ENCODE peak calls at places on chromosomes 4 and X, in seven cellular contexts. M is HCT116, D is suprapubic skin, Y is pancreas, R is left lung, F is activated B cell treated with CpG ODN at 0.5 μM for 24 hours, W is astrocyte. T is an unnamed sample.

GRCh38 chrX:150989420-150989819 is 6.3 kb downstream of the HMGB3 start:
- DNase-seq in W (no peak), Y (no peak), F (no peak), D (no peak), R (no peak), M (no peak), T (no peak)

GRCh38 chrX:132443196-132443595 is 45.6 kb downstream of the MBNL3 start:
- DNase-seq in M (no peak), Y (no peak), F (no peak), D (no peak), R (no peak), W (no peak), T (no peak)

GRCh38 chrX:123859409-123859827 is 435 bp upstream of the XIAP start:
- DNase-seq in R (no peak), Y (no peak), F (no peak), D (no peak), M (no peak), W (no peak), T (no peak)

GRCh38 chr4:85603437-85604336 is 128.7 kb downstream of the ARHGAP24 start:
- DNase-seq in R (no peak), W (peak), M (no peak), Y (no peak), D (no peak), F (no peak), T (peak)

GRCh38 chr4:155780773-155781172 is 22.0 kb downstream of the GUCY1B1 start:
- DNase-seq in W (no peak), D (no peak), R (no peak), Y (no peak), M (no peak), F (no peak), T (no peak)

GRCh38 chrX:153526040-153526439 is 8.6 kb downstream of the ATP2B3 start:
- DNase-seq in R (no peak), D (no peak), F (no peak), W (no peak), Y (no peak), M (no peak), T (no peak)

GRCh38 chr4:1813231-1813630 is 20.1 kb downstream of the FGFR3 start:
- DNase-seq in D (no peak), W (no peak), M (no peak), Y (no peak), F (no peak), R (no peak), T (no peak)

GRCh38 chr4:17781072-17781830 is at the start of gene FAM184B:
- DNase-seq in Y (no peak), F (no peak), M (no peak), D (no peak), W (peak), R (peak), T (no peak)

GRCh38 chr4:165515201-165515600 is 136.4 kb downstream of the CPE start:
- DNase-seq in R (no peak), Y (no peak), F (no peak), D (no peak), W (no peak), M (no peak), T (no peak)

GRCh38 chr4:124167602-124168001 is 544.9 kb downstream of the ANKRD50 start:
- DNase-seq in W (peak), F (no peak), M (no peak), Y (no peak), R (no peak), D (no peak), T (no peak)

GRCh38 chr4:148056879-148057278 is 325.0 kb downstream of the ARHGAP10 start:
- DNase-seq in M (peak), W (peak), D (no peak), F (peak), Y (peak), R (no peak), T (peak)

GRCh38 chrX:39726810-39727209 is 370.9 kb downstream of the BCOR start:
- DNase-seq in M (no peak), D (no peak), F (no peak), R (no peak), W (peak), Y (no peak), T (peak)

GRCh38 chr4:163415668-163416067 is 57.9 kb downstream of the TKTL2 start:
- DNase-seq in M (no peak), D (no peak), Y (no peak), R (no peak), W (no peak), F (no peak), T (no peak)

GRCh38 chrX:18698762-18699650 is 8.4 kb upstream of the PPEF1 start:
- DNase-seq in D (no peak), R (no peak), W (no peak), Y (no peak), M (no peak), F (no peak), T (no peak)

GRCh38 chr4:40992472-40993298 is 221.7 kb downstream of the APBB2 start:
- DNase-seq in M (no peak), F (no peak), W (peak), D (no peak), R (peak), Y (no peak), T (peak)

GRCh38 chr4:40193018-40193571 is 3.7 kb upstream of the RHOH start:
- DNase-seq in D (no peak), M (no peak), F (no peak), R (no peak), Y (no peak), W (no peak), T (no peak)

GRCh38 chr4:141409556-141409955 is 188.9 kb downstream of the ZNF330 start:
- DNase-seq in Y (no peak), M (no peak), R (no peak), D (no peak), W (no peak), F (no peak), T (no peak)

GRCh38 chr4:161188578-161188977 is 975.2 kb downstream of the FSTL5 start:
- DNase-seq in Y (no peak), W (no peak), F (no peak), R (no peak), D (no peak), M (no peak), T (no peak)

GRCh38 chrX:47797084-47797483 is 39.6 kb upstream of the ZNF81 start:
- DNase-seq in D (no peak), M (no peak), F (no peak), W (no peak), Y (no peak), R (no peak), T (no peak)

GRCh38 chr4:139761461-139761860 is 95.8 kb downstream of the MGST2 start:
- DNase-seq in F (no peak), W (peak), R (no peak), Y (no peak), M (peak), D (no peak), T (peak)

DNA sequence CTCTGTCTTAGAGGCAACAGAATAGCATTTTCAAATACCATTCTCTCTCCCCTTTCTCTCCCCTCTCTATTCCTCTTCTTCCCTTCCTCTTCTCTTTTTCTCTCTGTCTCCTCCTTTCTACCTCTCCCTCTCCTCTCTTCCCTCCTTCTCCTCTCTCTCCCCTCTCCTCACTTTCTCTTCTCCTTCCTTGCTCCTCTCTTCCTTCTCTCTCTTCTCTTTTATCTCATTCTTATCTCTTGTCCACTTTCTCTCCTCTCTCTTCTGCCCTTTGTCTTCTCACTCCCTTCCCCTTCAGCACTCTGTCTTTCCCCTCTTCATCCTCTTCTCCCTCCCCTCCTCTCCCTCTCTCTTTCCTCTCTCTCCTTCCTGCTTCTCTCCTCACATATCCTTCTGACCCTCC is 2265.8 kb upstream of the TENM3 start:
- DNase-seq in F (no peak), W (no peak), D (no peak), M (no peak), Y (no peak), R (no peak), T (no peak)
- TF ChIP-seq CTCF in F (no peak), W (no peak), D (no peak), M (no peak), Y (no peak), R (no peak), T (no peak)

DNA sequence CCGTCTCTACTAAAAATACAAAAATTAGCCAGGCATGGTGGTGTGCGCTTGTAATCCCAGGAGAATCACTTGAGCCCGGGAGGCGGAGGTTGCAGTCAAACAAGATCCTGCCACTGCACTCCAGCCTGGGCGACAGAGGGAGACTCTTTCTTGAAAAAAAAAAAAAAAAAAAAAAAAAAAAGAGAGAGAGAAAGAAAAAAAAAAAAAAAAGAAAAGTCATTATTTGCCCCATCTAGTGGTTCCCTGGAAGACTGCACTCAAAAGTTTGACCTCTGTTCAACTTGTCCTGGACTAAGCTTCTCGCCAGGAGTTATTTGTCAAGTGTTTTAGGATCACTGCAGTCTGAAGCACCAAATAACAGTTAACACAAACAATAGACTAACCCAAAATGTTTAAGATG is 45.3 kb upstream of the KCTD8 start:
- DNase-seq in R (no peak), W (peak), M (no peak), D (no peak), F (no peak), Y (no peak), T (no peak)
- TF ChIP-seq CTCF in R (peak), W (peak), M (peak), D (no peak), F (no peak), Y (no peak), T (peak)

DNA sequence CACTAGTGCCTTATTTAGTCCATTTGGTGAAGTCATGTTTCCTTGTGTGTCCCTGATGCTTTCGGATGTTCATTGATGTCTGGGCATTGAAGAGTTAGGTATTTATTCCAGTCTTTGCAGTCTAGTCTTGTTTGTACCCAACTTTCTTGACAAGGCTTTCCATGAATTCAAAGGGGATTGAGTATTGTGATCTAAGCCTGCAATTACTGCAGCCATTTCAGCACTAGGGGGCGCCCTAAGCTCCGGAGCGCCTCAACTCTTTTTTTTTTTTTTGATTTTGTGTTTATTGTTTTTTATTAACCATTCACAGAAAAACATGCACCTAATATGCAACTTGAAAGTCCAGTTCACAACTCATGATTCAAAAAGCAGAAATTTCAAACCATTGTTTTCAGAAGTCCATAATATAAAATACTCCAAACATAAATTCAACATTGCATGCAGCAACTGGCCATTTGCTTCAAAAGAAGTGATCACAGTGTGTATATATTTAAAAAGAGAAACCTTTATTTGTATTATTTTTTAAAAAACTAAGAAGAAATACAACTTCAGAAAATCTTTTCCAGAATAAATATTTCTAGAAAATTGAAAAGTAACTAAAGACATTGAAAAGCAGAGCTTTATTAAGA is 59.2 kb downstream of the PTPN13 start:
- DNase-seq in Y (no peak), D (no peak), R (no peak), F (no peak), W (no peak), M (peak), T (no peak)
- TF ChIP-seq CTCF in Y (no peak), D (no peak), R (no peak), F (no peak), W (peak), M (peak), T (peak)

DNA sequence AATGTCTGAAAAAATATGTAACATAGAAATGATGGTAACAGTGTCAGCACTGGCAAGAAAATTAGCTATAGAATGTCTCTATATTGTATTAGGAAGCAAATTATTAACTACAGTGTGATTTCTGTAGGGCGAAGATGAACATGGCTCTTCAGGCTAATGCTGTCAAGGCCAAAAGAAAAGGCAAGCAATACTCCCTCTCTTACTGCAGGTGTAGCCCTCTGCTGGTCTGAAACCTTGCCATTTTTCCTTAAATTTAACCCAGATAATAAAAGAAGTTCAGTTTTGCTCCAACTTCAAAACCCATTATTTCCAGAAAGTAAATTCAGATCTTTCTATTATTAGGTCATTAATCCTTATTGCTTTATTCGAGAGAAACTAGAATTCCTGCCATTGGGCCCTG is 215.9 kb downstream of the LRBA start:
- DNase-seq in M (no peak), Y (no peak), R (no peak), W (no peak), F (no peak), D (no peak), T (no peak)
- TF ChIP-seq CTCF in M (peak), Y (no peak), R (no peak), W (peak), F (no peak), D (no peak), T (peak)

GRCh38 chr4:81913427-81913878 is 441.7 kb upstream of the RASGEF1B start:
- DNase-seq in M (peak), D (no peak), R (peak), W (no peak), Y (peak), F (peak), T (no peak)
- TF ChIP-seq CTCF in M (peak), D (no peak), R (peak), W (peak), Y (no peak), F (peak), T (peak)

DNA sequence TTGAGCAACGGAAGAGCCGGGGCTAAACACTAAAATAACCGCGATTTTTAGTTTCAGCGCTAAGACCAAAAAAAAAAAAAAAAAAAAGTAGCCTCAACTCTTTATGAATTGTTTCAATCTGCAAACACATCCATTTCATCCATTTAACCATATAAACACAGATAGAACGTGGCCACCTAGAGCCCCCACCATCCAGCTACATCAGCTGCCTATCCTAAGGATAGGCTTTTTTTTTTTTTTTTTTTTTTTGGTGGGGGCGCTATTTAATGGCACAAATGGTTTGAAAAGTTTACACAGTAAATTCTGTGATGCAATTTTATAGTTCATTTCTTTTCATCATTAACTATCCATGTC is 492 bp upstream of the HDAC8 start:
- DNase-seq in D (no peak), W (no peak), R (no peak), F (no peak), M (no peak), Y (no peak), T (no peak)
- TF ChIP-seq CTCF in D (no peak), W (no peak), R (no peak), F (no peak), M (no peak), Y (no peak), T (peak)

T was measured in HFFc6.